ENCODE peak calls at places on chromosomes 11 and 22, in four cellular contexts. R is H1, D is HepG2, B is GM12878. N is an unnamed sample.

GRCh38 chr11:7555067-7555699 is 41.4 kb downstream of the PPFIBP2 start:
- DNase-seq in R (no peak), D (no peak), B (no peak), N (no peak)

GRCh38 chr11:83464181-83464580 is 178.0 kb upstream of the CCDC90B start:
- DNase-seq in R (no peak), D (no peak), B (no peak), N (no peak)

GRCh38 chr22:30248484-30248883 is 1.9 kb upstream of the LIF start:
- DNase-seq in R (no peak), D (no peak), B (no peak), N (no peak)

GRCh38 chr22:28180804-28181203 is 261.7 kb upstream of the PITPNB start:
- DNase-seq in R (no peak), D (no peak), B (no peak), N (no peak)

GRCh38 chr22:45911601-45912271 is 65.2 kb downstream of the WNT7B start:
- DNase-seq in R (no peak), D (peak; percentile 6), B (no peak), N (peak; percentile 15)

GRCh38 chr11:3882671-3883070 is 27.2 kb downstream of the STIM1 start:
- DNase-seq in R (no peak), D (no peak), B (no peak), N (no peak)

GRCh38 chr11:122646549-122647340 is 8.8 kb upstream of the UBASH3B start:
- DNase-seq in R (no peak), D (no peak), B (no peak), N (no peak)

GRCh38 chr22:43996170-43996980 is 27.7 kb upstream of the PARVB start:
- DNase-seq in R (no peak), D (no peak), B (peak; percentile 30), N (no peak)

GRCh38 chr11:93659841-93660240 is 1.6 kb upstream of the CEP295 start:
- DNase-seq in R (no peak), D (no peak), B (no peak), N (no peak)

GRCh38 chr11:1368966-1369365 is 20.8 kb upstream of the BRSK2 start:
- DNase-seq in R (no peak), D (no peak), B (no peak), N (no peak)

GRCh38 chr11:124937336-124937935 is 1.6 kb upstream of the HEPACAM start:
- DNase-seq in R (no peak), D (peak; percentile 82), B (no peak), N (no peak)

GRCh38 chr22:20039683-20040325 is 18.9 kb downstream of the TANGO2 start:
- DNase-seq in R (no peak), D (no peak), B (no peak), N (no peak)

GRCh38 chr11:63920126-63920869 is 3.3 kb upstream of the RCOR2 start:
- DNase-seq in R (peak; percentile 85), D (peak; percentile 60), B (no peak), N (no peak)
- TF ChIP-seq YY1 in R (no peak), D (no peak), B (no peak), N (no peak)

GRCh38 chr11:15258433-15259350 is 144.0 kb downstream of the INSC start:
- DNase-seq in R (no peak), D (peak; percentile 62), B (no peak), N (no peak)
- TF ChIP-seq KDM1A in R (no peak), D (no peak), B (no peak), N (no peak)

GRCh38 chr22:42138122-42138770 is 7.6 kb upstream of the CYP2D6 start:
- DNase-seq in R (no peak), D (no peak), B (no peak), N (no peak)
- TF ChIP-seq ATF3 in R (no peak), D (no peak), B (no peak), N (no peak)

DNA sequence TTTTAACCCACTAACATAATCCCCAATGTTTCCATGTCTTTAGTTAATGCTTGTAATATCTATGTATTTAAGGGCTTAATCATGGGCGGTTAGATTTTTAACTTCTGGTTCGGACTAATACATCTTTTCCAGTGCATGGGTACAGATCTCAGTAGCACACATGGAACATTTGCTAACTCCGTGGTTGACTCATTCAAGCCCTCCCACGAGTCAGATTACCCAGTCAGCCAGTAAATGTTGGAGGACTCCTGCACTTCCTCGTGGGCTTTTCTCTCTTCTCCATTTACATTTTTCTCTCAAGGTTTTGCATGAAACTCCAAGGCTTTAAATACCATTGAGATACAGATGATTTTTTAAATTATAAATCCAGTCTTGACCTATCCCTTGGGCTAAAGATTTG is 313.9 kb downstream of the ST3GAL4 start:
- DNase-seq in R (no peak), D (no peak), B (no peak), N (no peak)
- TF ChIP-seq YY1 in R (no peak), D (no peak), B (no peak), N (no peak)

GRCh38 chr11:19243143-19243542 is 2.4 kb upstream of the E2F8 start:
- DNase-seq in R (no peak), D (no peak), B (no peak), N (no peak)

GRCh38 chr11:19243601-19244000 is 2.9 kb upstream of the E2F8 start:
- DNase-seq in R (no peak), D (no peak), B (no peak), N (no peak)

GRCh38 chr11:19242184-19242932 is 1.6 kb upstream of the E2F8 start:
- DNase-seq in R (peak; percentile 63), D (no peak), B (no peak), N (no peak)

GRCh38 chr11:19240420-19241259 is at the start of gene E2F8:
- DNase-seq in R (peak; percentile 96), D (peak; percentile 92), B (peak; percentile 88), N (peak; percentile 97)

DNA sequence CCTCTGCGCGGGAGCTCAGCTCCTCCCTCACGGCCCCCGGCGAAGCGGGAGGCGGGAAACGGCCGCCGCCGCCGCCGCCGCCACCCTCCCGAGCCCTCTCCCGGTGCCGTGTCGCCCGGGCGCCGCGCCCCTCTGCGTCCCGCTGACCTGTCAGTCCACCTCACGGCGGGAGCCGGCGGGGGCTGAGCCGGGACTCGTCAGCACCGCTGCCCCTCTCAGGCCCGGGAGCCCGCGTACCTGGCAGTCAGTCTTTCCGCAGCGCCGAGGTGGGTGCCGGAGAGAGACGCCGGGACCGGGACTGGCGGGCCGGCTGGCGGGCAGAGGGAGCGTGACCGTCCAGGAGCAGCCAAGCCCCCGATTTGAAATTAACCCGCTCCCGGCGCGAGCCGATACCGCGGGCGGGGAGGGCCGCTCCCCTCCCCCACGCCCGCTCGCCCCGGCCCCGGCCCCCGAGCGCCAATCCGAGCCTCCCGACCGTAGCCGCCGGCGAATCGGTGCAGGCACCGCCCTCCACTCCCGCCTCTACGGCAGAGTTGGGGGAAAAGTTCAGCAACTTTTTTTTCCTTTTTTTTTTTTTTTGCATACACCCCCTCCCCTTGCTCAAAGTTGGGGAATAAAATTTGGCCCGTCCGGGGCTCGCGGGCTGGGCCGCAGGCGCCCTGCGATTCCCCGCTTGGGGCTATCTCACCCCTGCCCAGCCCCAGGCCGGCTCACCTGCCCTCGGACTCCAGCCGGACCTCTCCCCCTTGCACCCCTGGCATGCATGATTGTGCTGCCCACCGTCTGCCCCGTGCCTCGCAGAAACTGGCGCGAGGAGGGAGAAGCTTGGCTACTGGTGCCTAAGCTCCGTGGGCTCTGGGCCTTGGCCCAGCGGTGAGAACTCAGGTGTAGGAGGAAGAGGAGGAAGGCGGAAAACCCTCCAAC is 777 bp upstream of the E2F8 start:
- DNase-seq in R (peak; percentile 83), D (no peak), B (no peak), N (peak; percentile 73)
- TF ChIP-seq KDM1A in R (no peak), D (no peak), B (no peak), N (no peak)

DNA sequence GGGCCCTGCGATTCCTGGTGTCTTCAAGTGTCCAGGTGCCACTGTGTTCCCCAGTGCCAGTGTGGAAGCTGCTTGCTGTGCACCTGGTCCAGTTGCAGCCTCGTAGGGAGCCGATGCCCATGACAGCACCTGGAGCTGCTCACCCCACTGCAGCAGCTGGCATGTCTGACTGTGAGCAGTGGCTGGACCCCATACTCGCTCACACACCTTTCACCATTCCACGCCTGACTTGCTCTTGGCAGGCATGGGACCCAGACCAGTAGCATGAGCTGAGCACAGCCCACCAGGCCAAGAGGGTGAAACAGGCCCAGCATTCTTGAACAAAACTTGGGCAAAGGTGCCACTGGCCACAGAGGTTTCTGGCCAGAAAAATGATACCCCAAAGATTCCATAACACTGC is 124.5 kb upstream of the THY1 start:
- DNase-seq in R (peak; percentile 26), D (no peak), B (no peak), N (no peak)
- TF ChIP-seq ATF3 in R (no peak), D (no peak), B (no peak), N (no peak)

DNA sequence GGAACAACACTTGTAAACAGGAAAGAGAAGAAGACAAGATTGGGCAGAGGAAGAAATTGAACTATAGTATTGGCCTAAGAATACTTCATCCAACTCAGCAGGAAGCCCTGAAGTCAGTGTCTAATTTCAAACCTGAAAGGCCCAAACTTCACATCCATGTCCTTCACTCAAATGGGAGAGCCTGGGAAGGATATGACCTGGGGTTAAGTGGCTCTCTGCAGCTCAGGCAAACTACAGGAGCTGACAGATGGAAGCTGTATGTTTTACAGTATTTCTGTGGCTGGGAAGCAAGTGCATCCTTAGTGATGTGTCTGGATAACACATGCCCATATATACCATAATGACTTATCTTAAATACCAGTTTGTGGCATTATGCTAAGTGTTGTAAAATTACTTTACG is 196.2 kb downstream of the SOX6 start:
- DNase-seq in R (no peak), D (no peak), B (no peak), N (no peak)
- TF ChIP-seq YY1 in R (no peak), D (no peak), B (no peak), N (no peak)

GRCh38 chr11:36130401-36130800 is 158.8 kb downstream of the COMMD9 start:
- DNase-seq in R (no peak), D (no peak), B (no peak), N (peak; percentile 18)

GRCh38 chr11:36132940-36133339 is 156.3 kb downstream of the COMMD9 start:
- DNase-seq in R (no peak), D (no peak), B (no peak), N (no peak)

GRCh38 chr11:36139767-36140166 is 149.5 kb downstream of the COMMD9 start:
- DNase-seq in R (no peak), D (no peak), B (no peak), N (no peak)

GRCh38 chr11:36131719-36132349 is 157.4 kb downstream of the COMMD9 start:
- DNase-seq in R (peak; percentile 66), D (peak; percentile 20), B (no peak), N (peak; percentile 45)

DNA sequence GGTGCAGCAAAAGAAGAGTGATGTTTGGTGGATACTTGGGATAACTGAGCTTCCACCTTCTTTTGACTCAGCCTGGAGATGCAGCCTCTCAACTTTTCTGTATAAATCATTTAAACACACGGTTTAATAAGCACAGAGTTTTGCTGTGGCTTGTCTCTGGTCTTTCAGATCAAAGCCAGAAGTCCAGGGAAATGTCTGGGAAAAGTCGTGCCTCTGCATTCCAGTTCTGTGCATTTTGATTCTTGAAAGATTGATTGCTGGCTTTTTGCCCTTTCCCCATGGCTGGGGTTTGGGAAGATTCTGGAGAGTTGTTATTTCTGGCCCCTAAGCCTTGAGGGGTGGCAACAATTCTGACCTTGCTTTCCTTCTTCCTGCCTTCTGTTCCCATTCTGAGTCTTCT is 154.2 kb downstream of the COMMD9 start:
- DNase-seq in R (no peak), D (no peak), B (no peak), N (no peak)
- TF ChIP-seq KDM1A in R (no peak), D (no peak), B (no peak), N (no peak)